ENCODE peak calls at places on chromosomes 6 and 20, in ten cellular contexts. One of them, this sample, is unnamed.

GRCh38 chr20:1761116-1761515 is 103.5 kb upstream of the SIRPG start:
- DNase-seq in activated CD4-positive, alpha-beta T cell treated with anti-CD3 and anti-CD28 coated beads, Interleukin-2, amount 50 U/mL, for 4 hours: no peak
- DNase-seq in endodermal cell: no peak
- DNase-seq in NCI-H2081: no peak
- DNase-seq in substantia nigra: no peak
- DNase-seq in stimulated activated CD8-positive, alpha-beta memory T cell treated with anti-CD3 and anti-CD28 coated beads, Interleukin-4, amount 100 ng/mL, for 48 hours: no peak
- DNase-seq in uterus: no peak
- DNase-seq in activated naive CD8-positive, alpha-beta T cell treated with anti-CD3 and anti-CD28 coated beads for 36 hours: no peak
- DNase-seq in activated effector memory CD4-positive, alpha-beta T cell treated with Interleukin-2 at 50 U/mL for 16 hours: no peak
- DNase-seq in CD8-positive, alpha-beta memory T cell: no peak
- DNase-seq in this sample: no peak

GRCh38 chr6:107822154-107823046 is 1.7 kb downstream of the SCML4 start:
- DNase-seq in substantia nigra: peak
- DNase-seq in uterus: no peak
- DNase-seq in endodermal cell: peak
- DNase-seq in CD8-positive, alpha-beta memory T cell: peak
- DNase-seq in activated effector memory CD4-positive, alpha-beta T cell treated with Interleukin-2 at 50 U/mL for 16 hours: peak
- DNase-seq in activated naive CD8-positive, alpha-beta T cell treated with anti-CD3 and anti-CD28 coated beads for 36 hours: peak
- DNase-seq in activated CD4-positive, alpha-beta T cell treated with anti-CD3 and anti-CD28 coated beads, Interleukin-2, amount 50 U/mL, for 4 hours: peak
- DNase-seq in NCI-H2081: no peak
- DNase-seq in stimulated activated CD8-positive, alpha-beta memory T cell treated with anti-CD3 and anti-CD28 coated beads, Interleukin-4, amount 100 ng/mL, for 48 hours: peak
- DNase-seq in this sample: no peak

GRCh38 chr6:146917182-146917581 is 287.0 kb upstream of the STXBP5 start:
- DNase-seq in endodermal cell: no peak
- DNase-seq in uterus: no peak
- DNase-seq in activated CD4-positive, alpha-beta T cell treated with anti-CD3 and anti-CD28 coated beads, Interleukin-2, amount 50 U/mL, for 4 hours: no peak
- DNase-seq in stimulated activated CD8-positive, alpha-beta memory T cell treated with anti-CD3 and anti-CD28 coated beads, Interleukin-4, amount 100 ng/mL, for 48 hours: no peak
- DNase-seq in activated naive CD8-positive, alpha-beta T cell treated with anti-CD3 and anti-CD28 coated beads for 36 hours: no peak
- DNase-seq in NCI-H2081: no peak
- DNase-seq in CD8-positive, alpha-beta memory T cell: no peak
- DNase-seq in substantia nigra: no peak
- DNase-seq in activated effector memory CD4-positive, alpha-beta T cell treated with Interleukin-2 at 50 U/mL for 16 hours: no peak
- DNase-seq in this sample: no peak

GRCh38 chr6:77264970-77265369 is 198.3 kb downstream of the HTR1B start:
- DNase-seq in uterus: no peak
- DNase-seq in NCI-H2081: no peak
- DNase-seq in endodermal cell: peak
- DNase-seq in substantia nigra: no peak
- DNase-seq in activated naive CD8-positive, alpha-beta T cell treated with anti-CD3 and anti-CD28 coated beads for 36 hours: no peak
- DNase-seq in CD8-positive, alpha-beta memory T cell: no peak
- DNase-seq in activated CD4-positive, alpha-beta T cell treated with anti-CD3 and anti-CD28 coated beads, Interleukin-2, amount 50 U/mL, for 4 hours: no peak
- DNase-seq in stimulated activated CD8-positive, alpha-beta memory T cell treated with anti-CD3 and anti-CD28 coated beads, Interleukin-4, amount 100 ng/mL, for 48 hours: no peak
- DNase-seq in activated effector memory CD4-positive, alpha-beta T cell treated with Interleukin-2 at 50 U/mL for 16 hours: no peak
- DNase-seq in this sample: no peak

GRCh38 chr6:41706876-41707564 is 28.4 kb downstream of the TFEB start:
- DNase-seq in uterus: peak
- DNase-seq in CD8-positive, alpha-beta memory T cell: no peak
- DNase-seq in activated CD4-positive, alpha-beta T cell treated with anti-CD3 and anti-CD28 coated beads, Interleukin-2, amount 50 U/mL, for 4 hours: no peak
- DNase-seq in substantia nigra: peak
- DNase-seq in activated effector memory CD4-positive, alpha-beta T cell treated with Interleukin-2 at 50 U/mL for 16 hours: no peak
- DNase-seq in endodermal cell: no peak
- DNase-seq in stimulated activated CD8-positive, alpha-beta memory T cell treated with anti-CD3 and anti-CD28 coated beads, Interleukin-4, amount 100 ng/mL, for 48 hours: peak
- DNase-seq in NCI-H2081: no peak
- DNase-seq in activated naive CD8-positive, alpha-beta T cell treated with anti-CD3 and anti-CD28 coated beads for 36 hours: peak
- DNase-seq in this sample: no peak

GRCh38 chr6:138653435-138653834 is 120.1 kb upstream of the CCDC28A start:
- DNase-seq in activated effector memory CD4-positive, alpha-beta T cell treated with Interleukin-2 at 50 U/mL for 16 hours: no peak
- DNase-seq in CD8-positive, alpha-beta memory T cell: no peak
- DNase-seq in endodermal cell: no peak
- DNase-seq in NCI-H2081: no peak
- DNase-seq in stimulated activated CD8-positive, alpha-beta memory T cell treated with anti-CD3 and anti-CD28 coated beads, Interleukin-4, amount 100 ng/mL, for 48 hours: no peak
- DNase-seq in activated CD4-positive, alpha-beta T cell treated with anti-CD3 and anti-CD28 coated beads, Interleukin-2, amount 50 U/mL, for 4 hours: no peak
- DNase-seq in substantia nigra: no peak
- DNase-seq in activated naive CD8-positive, alpha-beta T cell treated with anti-CD3 and anti-CD28 coated beads for 36 hours: no peak
- DNase-seq in uterus: no peak
- DNase-seq in this sample: no peak

GRCh38 chr6:40326689-40327404 is 260.3 kb downstream of the LRFN2 start:
- DNase-seq in stimulated activated CD8-positive, alpha-beta memory T cell treated with anti-CD3 and anti-CD28 coated beads, Interleukin-4, amount 100 ng/mL, for 48 hours: no peak
- DNase-seq in activated naive CD8-positive, alpha-beta T cell treated with anti-CD3 and anti-CD28 coated beads for 36 hours: no peak
- DNase-seq in substantia nigra: no peak
- DNase-seq in activated effector memory CD4-positive, alpha-beta T cell treated with Interleukin-2 at 50 U/mL for 16 hours: no peak
- DNase-seq in uterus: no peak
- DNase-seq in endodermal cell: no peak
- DNase-seq in CD8-positive, alpha-beta memory T cell: no peak
- DNase-seq in activated CD4-positive, alpha-beta T cell treated with anti-CD3 and anti-CD28 coated beads, Interleukin-2, amount 50 U/mL, for 4 hours: no peak
- DNase-seq in NCI-H2081: peak
- DNase-seq in this sample: no peak

GRCh38 chr20:41369673-41370072 is 3.1 kb upstream of the EMILIN3 start:
- DNase-seq in endodermal cell: no peak
- DNase-seq in uterus: no peak
- DNase-seq in activated CD4-positive, alpha-beta T cell treated with anti-CD3 and anti-CD28 coated beads, Interleukin-2, amount 50 U/mL, for 4 hours: no peak
- DNase-seq in CD8-positive, alpha-beta memory T cell: no peak
- DNase-seq in stimulated activated CD8-positive, alpha-beta memory T cell treated with anti-CD3 and anti-CD28 coated beads, Interleukin-4, amount 100 ng/mL, for 48 hours: no peak
- DNase-seq in activated effector memory CD4-positive, alpha-beta T cell treated with Interleukin-2 at 50 U/mL for 16 hours: no peak
- DNase-seq in activated naive CD8-positive, alpha-beta T cell treated with anti-CD3 and anti-CD28 coated beads for 36 hours: no peak
- DNase-seq in substantia nigra: no peak
- DNase-seq in NCI-H2081: no peak
- DNase-seq in this sample: no peak

GRCh38 chr6:158475344-158476302 is 84.3 kb upstream of the TMEM181 start:
- DNase-seq in activated naive CD8-positive, alpha-beta T cell treated with anti-CD3 and anti-CD28 coated beads for 36 hours: no peak
- DNase-seq in uterus: peak
- DNase-seq in stimulated activated CD8-positive, alpha-beta memory T cell treated with anti-CD3 and anti-CD28 coated beads, Interleukin-4, amount 100 ng/mL, for 48 hours: no peak
- DNase-seq in activated CD4-positive, alpha-beta T cell treated with anti-CD3 and anti-CD28 coated beads, Interleukin-2, amount 50 U/mL, for 4 hours: no peak
- DNase-seq in endodermal cell: no peak
- DNase-seq in substantia nigra: no peak
- DNase-seq in CD8-positive, alpha-beta memory T cell: no peak
- DNase-seq in activated effector memory CD4-positive, alpha-beta T cell treated with Interleukin-2 at 50 U/mL for 16 hours: no peak
- DNase-seq in NCI-H2081: peak
- DNase-seq in this sample: no peak

GRCh38 chr6:27986928-27987725 is 30.1 kb downstream of the OR2B6 start:
- DNase-seq in stimulated activated CD8-positive, alpha-beta memory T cell treated with anti-CD3 and anti-CD28 coated beads, Interleukin-4, amount 100 ng/mL, for 48 hours: no peak
- DNase-seq in activated naive CD8-positive, alpha-beta T cell treated with anti-CD3 and anti-CD28 coated beads for 36 hours: no peak
- DNase-seq in uterus: no peak
- DNase-seq in endodermal cell: no peak
- DNase-seq in activated CD4-positive, alpha-beta T cell treated with anti-CD3 and anti-CD28 coated beads, Interleukin-2, amount 50 U/mL, for 4 hours: no peak
- DNase-seq in NCI-H2081: no peak
- DNase-seq in substantia nigra: no peak
- DNase-seq in CD8-positive, alpha-beta memory T cell: no peak
- DNase-seq in activated effector memory CD4-positive, alpha-beta T cell treated with Interleukin-2 at 50 U/mL for 16 hours: no peak
- DNase-seq in this sample: no peak

GRCh38 chr6:52013035-52013434 is 74.4 kb downstream of the PKHD1 start:
- DNase-seq in activated effector memory CD4-positive, alpha-beta T cell treated with Interleukin-2 at 50 U/mL for 16 hours: no peak
- DNase-seq in activated CD4-positive, alpha-beta T cell treated with anti-CD3 and anti-CD28 coated beads, Interleukin-2, amount 50 U/mL, for 4 hours: no peak
- DNase-seq in activated naive CD8-positive, alpha-beta T cell treated with anti-CD3 and anti-CD28 coated beads for 36 hours: no peak
- DNase-seq in uterus: no peak
- DNase-seq in NCI-H2081: no peak
- DNase-seq in stimulated activated CD8-positive, alpha-beta memory T cell treated with anti-CD3 and anti-CD28 coated beads, Interleukin-4, amount 100 ng/mL, for 48 hours: no peak
- DNase-seq in endodermal cell: no peak
- DNase-seq in substantia nigra: no peak
- DNase-seq in CD8-positive, alpha-beta memory T cell: no peak
- DNase-seq in this sample: no peak

GRCh38 chr6:47135772-47136171 is 93.6 kb upstream of the ADGRF1 start:
- DNase-seq in activated naive CD8-positive, alpha-beta T cell treated with anti-CD3 and anti-CD28 coated beads for 36 hours: no peak
- DNase-seq in substantia nigra: no peak
- DNase-seq in CD8-positive, alpha-beta memory T cell: no peak
- DNase-seq in activated effector memory CD4-positive, alpha-beta T cell treated with Interleukin-2 at 50 U/mL for 16 hours: no peak
- DNase-seq in stimulated activated CD8-positive, alpha-beta memory T cell treated with anti-CD3 and anti-CD28 coated beads, Interleukin-4, amount 100 ng/mL, for 48 hours: no peak
- DNase-seq in NCI-H2081: peak
- DNase-seq in activated CD4-positive, alpha-beta T cell treated with anti-CD3 and anti-CD28 coated beads, Interleukin-2, amount 50 U/mL, for 4 hours: no peak
- DNase-seq in endodermal cell: no peak
- DNase-seq in uterus: no peak
- DNase-seq in this sample: no peak

GRCh38 chr6:117496383-117496990 is 14.0 kb downstream of the DCBLD1 start:
- DNase-seq in endodermal cell: no peak
- DNase-seq in activated effector memory CD4-positive, alpha-beta T cell treated with Interleukin-2 at 50 U/mL for 16 hours: no peak
- DNase-seq in substantia nigra: no peak
- DNase-seq in stimulated activated CD8-positive, alpha-beta memory T cell treated with anti-CD3 and anti-CD28 coated beads, Interleukin-4, amount 100 ng/mL, for 48 hours: no peak
- DNase-seq in CD8-positive, alpha-beta memory T cell: no peak
- DNase-seq in activated CD4-positive, alpha-beta T cell treated with anti-CD3 and anti-CD28 coated beads, Interleukin-2, amount 50 U/mL, for 4 hours: no peak
- DNase-seq in NCI-H2081: no peak
- DNase-seq in uterus: no peak
- DNase-seq in activated naive CD8-positive, alpha-beta T cell treated with anti-CD3 and anti-CD28 coated beads for 36 hours: no peak
- DNase-seq in this sample: no peak

GRCh38 chr6:35049885-35050284 is 91.3 kb downstream of the TCP11 start:
- DNase-seq in uterus: no peak
- DNase-seq in activated naive CD8-positive, alpha-beta T cell treated with anti-CD3 and anti-CD28 coated beads for 36 hours: no peak
- DNase-seq in substantia nigra: peak
- DNase-seq in CD8-positive, alpha-beta memory T cell: no peak
- DNase-seq in stimulated activated CD8-positive, alpha-beta memory T cell treated with anti-CD3 and anti-CD28 coated beads, Interleukin-4, amount 100 ng/mL, for 48 hours: no peak
- DNase-seq in NCI-H2081: peak
- DNase-seq in activated CD4-positive, alpha-beta T cell treated with anti-CD3 and anti-CD28 coated beads, Interleukin-2, amount 50 U/mL, for 4 hours: no peak
- DNase-seq in endodermal cell: no peak
- DNase-seq in activated effector memory CD4-positive, alpha-beta T cell treated with Interleukin-2 at 50 U/mL for 16 hours: no peak
- DNase-seq in this sample: no peak

GRCh38 chr6:6696867-6697531 is 108.5 kb downstream of the LY86 start:
- DNase-seq in uterus: no peak
- DNase-seq in CD8-positive, alpha-beta memory T cell: no peak
- DNase-seq in activated CD4-positive, alpha-beta T cell treated with anti-CD3 and anti-CD28 coated beads, Interleukin-2, amount 50 U/mL, for 4 hours: no peak
- DNase-seq in substantia nigra: peak
- DNase-seq in NCI-H2081: peak
- DNase-seq in activated naive CD8-positive, alpha-beta T cell treated with anti-CD3 and anti-CD28 coated beads for 36 hours: peak
- DNase-seq in stimulated activated CD8-positive, alpha-beta memory T cell treated with anti-CD3 and anti-CD28 coated beads, Interleukin-4, amount 100 ng/mL, for 48 hours: peak
- DNase-seq in activated effector memory CD4-positive, alpha-beta T cell treated with Interleukin-2 at 50 U/mL for 16 hours: no peak
- DNase-seq in endodermal cell: peak
- DNase-seq in this sample: peak

GRCh38 chr20:5612476-5613291 is 137.5 kb upstream of the SHLD1 start:
- DNase-seq in endodermal cell: no peak
- DNase-seq in CD8-positive, alpha-beta memory T cell: no peak
- DNase-seq in activated effector memory CD4-positive, alpha-beta T cell treated with Interleukin-2 at 50 U/mL for 16 hours: no peak
- DNase-seq in uterus: no peak
- DNase-seq in activated CD4-positive, alpha-beta T cell treated with anti-CD3 and anti-CD28 coated beads, Interleukin-2, amount 50 U/mL, for 4 hours: no peak
- DNase-seq in NCI-H2081: no peak
- DNase-seq in substantia nigra: no peak
- DNase-seq in stimulated activated CD8-positive, alpha-beta memory T cell treated with anti-CD3 and anti-CD28 coated beads, Interleukin-4, amount 100 ng/mL, for 48 hours: no peak
- DNase-seq in activated naive CD8-positive, alpha-beta T cell treated with anti-CD3 and anti-CD28 coated beads for 36 hours: no peak
- DNase-seq in this sample: no peak

GRCh38 chr20:15895560-15896084 is 677.6 kb downstream of the KIF16B start:
- DNase-seq in NCI-H2081: no peak
- DNase-seq in uterus: no peak
- DNase-seq in activated effector memory CD4-positive, alpha-beta T cell treated with Interleukin-2 at 50 U/mL for 16 hours: no peak
- DNase-seq in activated naive CD8-positive, alpha-beta T cell treated with anti-CD3 and anti-CD28 coated beads for 36 hours: peak
- DNase-seq in activated CD4-positive, alpha-beta T cell treated with anti-CD3 and anti-CD28 coated beads, Interleukin-2, amount 50 U/mL, for 4 hours: no peak
- DNase-seq in substantia nigra: no peak
- DNase-seq in CD8-positive, alpha-beta memory T cell: no peak
- DNase-seq in stimulated activated CD8-positive, alpha-beta memory T cell treated with anti-CD3 and anti-CD28 coated beads, Interleukin-4, amount 100 ng/mL, for 48 hours: peak
- DNase-seq in endodermal cell: no peak
- DNase-seq in this sample: no peak

GRCh38 chr6:118581489-118581959 is 33.4 kb downstream of the PLN start:
- DNase-seq in activated CD4-positive, alpha-beta T cell treated with anti-CD3 and anti-CD28 coated beads, Interleukin-2, amount 50 U/mL, for 4 hours: no peak
- DNase-seq in uterus: no peak
- DNase-seq in substantia nigra: no peak
- DNase-seq in stimulated activated CD8-positive, alpha-beta memory T cell treated with anti-CD3 and anti-CD28 coated beads, Interleukin-4, amount 100 ng/mL, for 48 hours: no peak
- DNase-seq in NCI-H2081: no peak
- DNase-seq in CD8-positive, alpha-beta memory T cell: no peak
- DNase-seq in endodermal cell: no peak
- DNase-seq in activated naive CD8-positive, alpha-beta T cell treated with anti-CD3 and anti-CD28 coated beads for 36 hours: no peak
- DNase-seq in activated effector memory CD4-positive, alpha-beta T cell treated with Interleukin-2 at 50 U/mL for 16 hours: no peak
- DNase-seq in this sample: no peak

GRCh38 chr6:4313044-4313686 is 177.8 kb upstream of the ECI2 start:
- DNase-seq in NCI-H2081: peak
- DNase-seq in activated effector memory CD4-positive, alpha-beta T cell treated with Interleukin-2 at 50 U/mL for 16 hours: no peak
- DNase-seq in substantia nigra: no peak
- DNase-seq in stimulated activated CD8-positive, alpha-beta memory T cell treated with anti-CD3 and anti-CD28 coated beads, Interleukin-4, amount 100 ng/mL, for 48 hours: no peak
- DNase-seq in activated naive CD8-positive, alpha-beta T cell treated with anti-CD3 and anti-CD28 coated beads for 36 hours: no peak
- DNase-seq in endodermal cell: peak
- DNase-seq in uterus: peak
- DNase-seq in CD8-positive, alpha-beta memory T cell: no peak
- DNase-seq in activated CD4-positive, alpha-beta T cell treated with anti-CD3 and anti-CD28 coated beads, Interleukin-2, amount 50 U/mL, for 4 hours: no peak
- DNase-seq in this sample: peak

GRCh38 chr20:63483834-63484233 is 11.4 kb upstream of the KCNQ2 start:
- DNase-seq in stimulated activated CD8-positive, alpha-beta memory T cell treated with anti-CD3 and anti-CD28 coated beads, Interleukin-4, amount 100 ng/mL, for 48 hours: no peak
- DNase-seq in activated naive CD8-positive, alpha-beta T cell treated with anti-CD3 and anti-CD28 coated beads for 36 hours: no peak
- DNase-seq in NCI-H2081: no peak
- DNase-seq in activated CD4-positive, alpha-beta T cell treated with anti-CD3 and anti-CD28 coated beads, Interleukin-2, amount 50 U/mL, for 4 hours: no peak
- DNase-seq in substantia nigra: no peak
- DNase-seq in endodermal cell: peak
- DNase-seq in uterus: no peak
- DNase-seq in CD8-positive, alpha-beta memory T cell: no peak
- DNase-seq in activated effector memory CD4-positive, alpha-beta T cell treated with Interleukin-2 at 50 U/mL for 16 hours: no peak
- DNase-seq in this sample: no peak

GRCh38 chr6:85432554-85432953 is 17.3 kb upstream of the NT5E start:
- DNase-seq in endodermal cell: no peak
- DNase-seq in NCI-H2081: no peak
- DNase-seq in stimulated activated CD8-positive, alpha-beta memory T cell treated with anti-CD3 and anti-CD28 coated beads, Interleukin-4, amount 100 ng/mL, for 48 hours: no peak
- DNase-seq in activated naive CD8-positive, alpha-beta T cell treated with anti-CD3 and anti-CD28 coated beads for 36 hours: no peak
- DNase-seq in activated effector memory CD4-positive, alpha-beta T cell treated with Interleukin-2 at 50 U/mL for 16 hours: no peak
- DNase-seq in activated CD4-positive, alpha-beta T cell treated with anti-CD3 and anti-CD28 coated beads, Interleukin-2, amount 50 U/mL, for 4 hours: no peak
- DNase-seq in substantia nigra: no peak
- DNase-seq in uterus: no peak
- DNase-seq in CD8-positive, alpha-beta memory T cell: no peak
- DNase-seq in this sample: no peak

GRCh38 chr20:42406826-42407225 is 782.9 kb downstream of the PTPRT start:
- DNase-seq in uterus: no peak
- DNase-seq in endodermal cell: no peak
- DNase-seq in activated CD4-positive, alpha-beta T cell treated with anti-CD3 and anti-CD28 coated beads, Interleukin-2, amount 50 U/mL, for 4 hours: no peak
- DNase-seq in stimulated activated CD8-positive, alpha-beta memory T cell treated with anti-CD3 and anti-CD28 coated beads, Interleukin-4, amount 100 ng/mL, for 48 hours: no peak
- DNase-seq in NCI-H2081: no peak
- DNase-seq in activated naive CD8-positive, alpha-beta T cell treated with anti-CD3 and anti-CD28 coated beads for 36 hours: no peak
- DNase-seq in activated effector memory CD4-positive, alpha-beta T cell treated with Interleukin-2 at 50 U/mL for 16 hours: no peak
- DNase-seq in substantia nigra: no peak
- DNase-seq in CD8-positive, alpha-beta memory T cell: no peak
- DNase-seq in this sample: no peak

GRCh38 chr6:147675281-147675680 is 166.8 kb downstream of the SAMD5 start:
- DNase-seq in NCI-H2081: no peak
- DNase-seq in stimulated activated CD8-positive, alpha-beta memory T cell treated with anti-CD3 and anti-CD28 coated beads, Interleukin-4, amount 100 ng/mL, for 48 hours: no peak
- DNase-seq in substantia nigra: no peak
- DNase-seq in endodermal cell: no peak
- DNase-seq in activated CD4-positive, alpha-beta T cell treated with anti-CD3 and anti-CD28 coated beads, Interleukin-2, amount 50 U/mL, for 4 hours: no peak
- DNase-seq in activated naive CD8-positive, alpha-beta T cell treated with anti-CD3 and anti-CD28 coated beads for 36 hours: no peak
- DNase-seq in CD8-positive, alpha-beta memory T cell: no peak
- DNase-seq in uterus: no peak
- DNase-seq in activated effector memory CD4-positive, alpha-beta T cell treated with Interleukin-2 at 50 U/mL for 16 hours: no peak
- DNase-seq in this sample: no peak

GRCh38 chr6:24891004-24891403 is 44.8 kb downstream of the RIPOR2 start:
- DNase-seq in endodermal cell: no peak
- DNase-seq in activated effector memory CD4-positive, alpha-beta T cell treated with Interleukin-2 at 50 U/mL for 16 hours: no peak
- DNase-seq in CD8-positive, alpha-beta memory T cell: no peak
- DNase-seq in substantia nigra: no peak
- DNase-seq in NCI-H2081: no peak
- DNase-seq in activated naive CD8-positive, alpha-beta T cell treated with anti-CD3 and anti-CD28 coated beads for 36 hours: no peak
- DNase-seq in activated CD4-positive, alpha-beta T cell treated with anti-CD3 and anti-CD28 coated beads, Interleukin-2, amount 50 U/mL, for 4 hours: no peak
- DNase-seq in uterus: no peak
- DNase-seq in stimulated activated CD8-positive, alpha-beta memory T cell treated with anti-CD3 and anti-CD28 coated beads, Interleukin-4, amount 100 ng/mL, for 48 hours: no peak
- DNase-seq in this sample: no peak

GRCh38 chr20:64106435-64106961 is 867 bp downstream of the NPBWR2 start:
- DNase-seq in activated effector memory CD4-positive, alpha-beta T cell treated with Interleukin-2 at 50 U/mL for 16 hours: no peak
- DNase-seq in uterus: no peak
- DNase-seq in activated CD4-positive, alpha-beta T cell treated with anti-CD3 and anti-CD28 coated beads, Interleukin-2, amount 50 U/mL, for 4 hours: no peak
- DNase-seq in endodermal cell: peak
- DNase-seq in activated naive CD8-positive, alpha-beta T cell treated with anti-CD3 and anti-CD28 coated beads for 36 hours: no peak
- DNase-seq in CD8-positive, alpha-beta memory T cell: no peak
- DNase-seq in stimulated activated CD8-positive, alpha-beta memory T cell treated with anti-CD3 and anti-CD28 coated beads, Interleukin-4, amount 100 ng/mL, for 48 hours: no peak
- DNase-seq in NCI-H2081: no peak
- DNase-seq in substantia nigra: no peak
- DNase-seq in this sample: no peak

GRCh38 chr6:151002562-151002961 is 137.1 kb downstream of the MTHFD1L start:
- DNase-seq in activated naive CD8-positive, alpha-beta T cell treated with anti-CD3 and anti-CD28 coated beads for 36 hours: no peak
- DNase-seq in stimulated activated CD8-positive, alpha-beta memory T cell treated with anti-CD3 and anti-CD28 coated beads, Interleukin-4, amount 100 ng/mL, for 48 hours: no peak
- DNase-seq in uterus: no peak
- DNase-seq in substantia nigra: no peak
- DNase-seq in CD8-positive, alpha-beta memory T cell: no peak
- DNase-seq in activated effector memory CD4-positive, alpha-beta T cell treated with Interleukin-2 at 50 U/mL for 16 hours: no peak
- DNase-seq in endodermal cell: no peak
- DNase-seq in NCI-H2081: no peak
- DNase-seq in activated CD4-positive, alpha-beta T cell treated with anti-CD3 and anti-CD28 coated beads, Interleukin-2, amount 50 U/mL, for 4 hours: no peak
- DNase-seq in this sample: no peak

GRCh38 chr20:9172908-9173307 is 104.0 kb downstream of the PLCB4 start:
- DNase-seq in activated effector memory CD4-positive, alpha-beta T cell treated with Interleukin-2 at 50 U/mL for 16 hours: no peak
- DNase-seq in activated naive CD8-positive, alpha-beta T cell treated with anti-CD3 and anti-CD28 coated beads for 36 hours: no peak
- DNase-seq in uterus: no peak
- DNase-seq in NCI-H2081: no peak
- DNase-seq in activated CD4-positive, alpha-beta T cell treated with anti-CD3 and anti-CD28 coated beads, Interleukin-2, amount 50 U/mL, for 4 hours: no peak
- DNase-seq in endodermal cell: no peak
- DNase-seq in substantia nigra: no peak
- DNase-seq in stimulated activated CD8-positive, alpha-beta memory T cell treated with anti-CD3 and anti-CD28 coated beads, Interleukin-4, amount 100 ng/mL, for 48 hours: no peak
- DNase-seq in CD8-positive, alpha-beta memory T cell: no peak
- DNase-seq in this sample: no peak

GRCh38 chr6:147909645-147910044 is 401.2 kb downstream of the SAMD5 start:
- DNase-seq in activated CD4-positive, alpha-beta T cell treated with anti-CD3 and anti-CD28 coated beads, Interleukin-2, amount 50 U/mL, for 4 hours: no peak
- DNase-seq in activated effector memory CD4-positive, alpha-beta T cell treated with Interleukin-2 at 50 U/mL for 16 hours: no peak
- DNase-seq in CD8-positive, alpha-beta memory T cell: no peak
- DNase-seq in uterus: no peak
- DNase-seq in NCI-H2081: no peak
- DNase-seq in stimulated activated CD8-positive, alpha-beta memory T cell treated with anti-CD3 and anti-CD28 coated beads, Interleukin-4, amount 100 ng/mL, for 48 hours: no peak
- DNase-seq in activated naive CD8-positive, alpha-beta T cell treated with anti-CD3 and anti-CD28 coated beads for 36 hours: no peak
- DNase-seq in endodermal cell: no peak
- DNase-seq in substantia nigra: no peak
- DNase-seq in this sample: no peak